ENCODE peak calls at places on chromosome 17, in ten cellular contexts. V is IMR-90, O is transverse colon, F is fibroblast of lung, H is left lung, T is PC-9, X is A549, R is OCI-LY7, K is upper lobe of right lung, S is ovary. C is an unnamed sample.

GRCh38 chr17:77396610-77397009 is 255.8 kb downstream of the SEC14L1 start:
- DNase-seq in X (no peak), F (no peak), O (no peak), R (no peak), K (no peak), H (no peak), V (no peak), T (no peak), S (no peak), C (no peak)

GRCh38 chr17:48250949-48251348 is 143.4 kb downstream of the SNX11 start:
- DNase-seq in S (no peak), H (no peak), F (no peak), K (no peak), V (no peak), O (no peak), X (no peak), R (no peak), T (no peak), C (no peak)

GRCh38 chr17:30571921-30572320 is 94.7 kb downstream of the GOSR1 start:
- DNase-seq in T (no peak), O (no peak), K (peak; percentile 33), S (no peak), X (no peak), V (no peak), R (no peak), F (no peak), H (no peak), C (no peak)

GRCh38 chr17:64326420-64327054 is 63.5 kb upstream of the TEX2 start:
- DNase-seq in V (no peak), K (peak; percentile 89), S (peak; percentile 74), O (peak; percentile 18), X (no peak), R (no peak), H (peak; percentile 92), F (peak; percentile 88), T (peak; percentile 97), C (peak; percentile 53)

GRCh38 chr17:59620064-59620359 is 317 bp downstream of the CLTC start:
- DNase-seq in V (no peak), X (no peak), K (no peak), S (no peak), H (no peak), T (no peak), F (no peak), R (no peak), O (no peak), C (no peak)

GRCh38 chr17:76500745-76501017 is 542 bp downstream of the RHBDF2 start:
- DNase-seq in F (no peak), K (no peak), V (no peak), H (no peak), T (no peak), X (no peak), S (no peak), R (peak; percentile 60), O (no peak), C (no peak)

GRCh38 chr17:62781826-62782225 is 26.3 kb downstream of the MARCHF10 start:
- DNase-seq in R (no peak), T (no peak), H (no peak), V (peak; percentile 36), K (no peak), O (no peak), S (no peak), F (peak; percentile 70), X (no peak), C (no peak)

GRCh38 chr17:39530513-39530912 is 69.2 kb downstream of the CDK12 start:
- DNase-seq in R (no peak), K (no peak), V (no peak), F (no peak), X (no peak), S (no peak), H (no peak), O (no peak), T (no peak), C (no peak)

GRCh38 chr17:50577451-50577954 is 17.0 kb downstream of the CACNA1G start:
- DNase-seq in V (no peak), R (no peak), X (no peak), H (no peak), O (no peak), S (no peak), T (no peak), F (no peak), K (no peak), C (no peak)

GRCh38 chr17:52157603-52158449 is 688 bp downstream of the CA10 start:
- DNase-seq in H (peak; percentile 66), R (no peak), X (no peak), S (no peak), F (no peak), O (no peak), V (no peak), K (no peak), T (no peak), C (no peak)

GRCh38 chr17:37831492-37831891 is 86.6 kb upstream of the HNF1B start:
- DNase-seq in O (no peak), T (no peak), V (no peak), K (no peak), F (no peak), H (no peak), X (no peak), S (no peak), R (no peak), C (no peak)

GRCh38 chr17:71535311-71535710 is 585.5 kb upstream of the SOX9 start:
- DNase-seq in S (no peak), T (no peak), X (no peak), H (no peak), V (no peak), K (no peak), F (no peak), O (no peak), R (no peak), C (no peak)

GRCh38 chr17:81888988-81889595 is 2.3 kb downstream of the ALYREF start:
- DNase-seq in O (no peak), R (no peak), F (no peak), S (no peak), H (no peak), T (no peak), X (no peak), K (no peak), V (no peak), C (no peak)
- H3K4me3 ChIP-seq in O (no peak overlapping the region), R (no peak overlapping the region), F (no peak overlapping the region), S (no peak overlapping the region), H (no peak overlapping the region), T (no peak overlapping the region), X (no peak overlapping the region), K (no peak overlapping the region), V (no peak overlapping the region), C (no peak overlapping the region)

DNA sequence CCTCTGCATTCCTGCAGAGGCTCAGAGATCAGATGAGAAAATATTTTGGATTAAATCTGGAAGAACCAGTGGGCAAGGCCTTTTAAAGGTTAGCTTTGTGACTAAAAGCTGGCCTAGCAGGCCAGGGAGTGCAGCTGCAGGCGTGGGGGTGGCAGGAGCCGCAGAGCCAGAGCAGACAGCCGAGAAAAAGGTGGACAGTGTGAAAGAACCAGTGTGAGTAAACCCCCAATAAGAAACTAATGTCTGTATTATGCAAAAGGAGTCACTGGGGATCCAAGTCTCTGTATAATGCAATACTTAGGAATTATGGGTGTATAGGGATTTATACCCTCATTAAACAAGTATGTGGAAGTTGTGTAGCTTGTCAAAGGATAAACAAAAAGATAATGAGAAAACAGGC is 21.4 kb upstream of the SPACA3 start:
- DNase-seq in H (no peak), X (no peak), F (no peak), S (peak; percentile 60), T (no peak), R (no peak), K (no peak), V (no peak), O (no peak), C (no peak)
- H3K27ac ChIP-seq in H (no peak overlapping the region), X (no peak overlapping the region), F (no peak overlapping the region), S (no peak overlapping the region), T (no peak overlapping the region), R (no peak overlapping the region), K (no peak overlapping the region), V (no peak overlapping the region), O (no peak overlapping the region), C (no peak overlapping the region)

DNA sequence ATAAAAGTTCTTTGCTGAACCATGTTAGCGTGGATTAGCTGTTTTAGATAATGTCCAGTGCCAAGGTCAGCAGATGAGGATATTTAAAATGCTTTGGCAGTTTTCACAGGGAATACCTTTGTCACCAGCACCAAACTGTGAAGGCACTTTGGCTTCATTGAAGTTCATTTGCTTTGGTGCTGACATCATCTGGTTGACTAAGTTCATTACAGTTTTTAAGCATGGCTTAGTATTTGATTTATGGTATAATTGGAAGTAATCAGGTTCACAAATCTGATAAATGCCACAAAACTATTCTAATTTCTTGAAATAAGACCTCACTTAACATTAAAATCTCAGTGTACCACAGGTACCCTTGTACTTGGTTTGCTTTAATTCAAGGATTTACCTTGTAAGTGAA is 4.3 kb downstream of the GID4 start:
- DNase-seq in X (no peak), V (peak; percentile 33), F (peak; percentile 40), T (no peak), K (no peak), R (peak; percentile 33), H (no peak), S (no peak), O (no peak), C (no peak)
- TF ChIP-seq CTCF in X (peak; percentile 31), V (peak; percentile 26), F (no peak), T (peak; percentile 58), K (no peak), R (peak; percentile 73), H (no peak), S (no peak), O (no peak), C (peak; percentile 36)

GRCh38 chr17:29242051-29242450 is 4.6 kb upstream of the CRYBA1 start:
- DNase-seq in R (no peak), H (no peak), S (no peak), F (no peak), O (no peak), X (no peak), K (no peak), T (no peak), V (no peak), C (no peak)

GRCh38 chr17:29242790-29243189 is 3.9 kb upstream of the CRYBA1 start:
- DNase-seq in H (no peak), R (no peak), S (no peak), K (no peak), V (no peak), X (no peak), O (no peak), F (no peak), T (no peak), C (no peak)

GRCh38 chr17:29238133-29238850 is 8.4 kb upstream of the CRYBA1 start:
- DNase-seq in F (peak; percentile 66), T (no peak), V (peak; percentile 64), H (no peak), S (no peak), O (no peak), R (no peak), K (no peak), X (no peak), C (no peak)

GRCh38 chr17:29241015-29241963 is 5.4 kb upstream of the CRYBA1 start:
- DNase-seq in S (no peak), R (peak; percentile 34), O (no peak), T (peak; percentile 73), H (no peak), F (peak; percentile 96), K (no peak), X (peak; percentile 97), V (peak; percentile 98), C (no peak)

DNA sequence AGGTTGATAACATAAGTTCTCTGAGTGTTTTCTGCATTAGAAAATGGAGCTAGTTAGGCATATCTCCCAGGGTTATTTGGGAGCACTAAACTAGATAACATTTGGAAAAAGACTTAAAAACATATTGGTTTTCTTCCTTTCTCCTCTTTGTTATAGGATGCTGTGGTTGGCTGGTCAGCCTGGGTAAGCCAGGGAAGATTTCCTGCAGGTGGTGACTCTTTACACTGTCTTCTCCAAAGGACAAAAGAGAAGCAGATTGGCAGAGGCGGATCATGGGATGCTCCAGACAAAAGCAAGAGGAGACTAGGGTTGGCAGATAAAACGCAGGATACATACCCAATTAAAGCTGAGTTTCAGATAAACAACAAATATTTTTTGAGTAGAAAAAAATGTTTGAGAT is 6.2 kb upstream of the CRYBA1 start:
- DNase-seq in R (no peak), O (no peak), X (no peak), T (no peak), F (no peak), V (peak; percentile 34), K (no peak), H (no peak), S (no peak), C (no peak)
- H3K4me3 ChIP-seq in R (no peak overlapping the region), O (no peak overlapping the region), X (no peak overlapping the region), T (no peak overlapping the region), F (no peak overlapping the region), V (no peak overlapping the region), K (no peak overlapping the region), H (no peak overlapping the region), S (no peak overlapping the region), C (no peak overlapping the region)